ENCODE peak calls at places on chromosomes 6 and 20, in nine cellular contexts. S is OCI-LY7, G is HCT116, A is SK-N-SH, X is hepatocyte, K is GM23248, F is PC-3, U is MM.1S, C is GM23338. Q is an unnamed sample.

GRCh38 chr6:135796884-135797283 is 54.6 kb upstream of the PDE7B start:
- DNase-seq in G (no peak), A (peak; percentile 25), K (peak; percentile 14), U (no peak), S (no peak), X (no peak), C (no peak), F (no peak), Q (no peak)

GRCh38 chr6:155080876-155081845 is 86.0 kb downstream of the TIAM2 start:
- DNase-seq in G (no peak), F (no peak), C (no peak), U (no peak), K (no peak), S (no peak), X (no peak), A (no peak), Q (peak; percentile 32)

GRCh38 chr6:133646021-133646682 is 242.8 kb upstream of the TCF21 start:
- DNase-seq in U (no peak), C (no peak), X (no peak), K (peak; percentile 80), G (no peak), S (no peak), F (peak; percentile 68), A (no peak), Q (no peak)

GRCh38 chr6:138972226-138972665 is 15.8 kb downstream of the REPS1 start:
- DNase-seq in U (no peak), X (no peak), F (peak; percentile 44), C (no peak), G (no peak), A (peak; percentile 42), K (peak; percentile 51), S (no peak), Q (no peak)

GRCh38 chr20:9581509-9581908 is 67.1 kb downstream of the LAMP5 start:
- DNase-seq in A (no peak), X (no peak), S (peak; percentile 1), C (no peak), F (no peak), K (no peak), U (no peak), G (no peak), Q (no peak)

GRCh38 chr6:4957521-4958231 is 46.2 kb downstream of the RPP40 start:
- DNase-seq in X (no peak), S (no peak), F (peak; percentile 39), A (no peak), G (no peak), K (peak; percentile 44), U (no peak), C (peak; percentile 80), Q (peak; percentile 44)

GRCh38 chr20:40650707-40651106 is 38.3 kb downstream of the MAFB start:
- DNase-seq in K (no peak), C (no peak), F (no peak), G (no peak), S (no peak), A (no peak), X (no peak), U (no peak), Q (no peak)

GRCh38 chr6:34560366-34561226 is 4.5 kb upstream of the SPDEF start:
- DNase-seq in K (peak; percentile 51), U (no peak), G (no peak), F (no peak), A (peak; percentile 66), X (peak; percentile 65), C (no peak), S (no peak), Q (no peak)

GRCh38 chr6:88952065-88952704 is 11.2 kb downstream of the RNGTT start:
- DNase-seq in S (no peak), K (peak; percentile 14), C (no peak), X (no peak), G (no peak), A (no peak), F (no peak), U (no peak), Q (no peak)

GRCh38 chr6:111052171-111052570 is 35.1 kb upstream of the SLC16A10 start:
- DNase-seq in A (no peak), K (no peak), C (no peak), U (no peak), X (no peak), F (no peak), G (no peak), S (no peak), Q (no peak)

GRCh38 chr6:111061493-111061892 is 25.8 kb upstream of the SLC16A10 start:
- DNase-seq in C (no peak), K (peak; percentile 13), S (no peak), U (no peak), F (no peak), X (no peak), G (no peak), A (no peak), Q (no peak)

GRCh38 chr6:111057074-111057752 is 30.1 kb upstream of the SLC16A10 start:
- DNase-seq in U (peak; percentile 40), K (peak; percentile 68), A (peak; percentile 48), C (peak; percentile 73), S (peak; percentile 55), F (peak; percentile 51), X (peak; percentile 63), G (peak; percentile 50), Q (peak; percentile 51)
- TF ChIP-seq EZH2phosphoT487 in U (no peak), K (no peak), A (no peak), C (no peak), S (no peak), F (no peak), X (no peak), G (no peak), Q (no peak)

DNA sequence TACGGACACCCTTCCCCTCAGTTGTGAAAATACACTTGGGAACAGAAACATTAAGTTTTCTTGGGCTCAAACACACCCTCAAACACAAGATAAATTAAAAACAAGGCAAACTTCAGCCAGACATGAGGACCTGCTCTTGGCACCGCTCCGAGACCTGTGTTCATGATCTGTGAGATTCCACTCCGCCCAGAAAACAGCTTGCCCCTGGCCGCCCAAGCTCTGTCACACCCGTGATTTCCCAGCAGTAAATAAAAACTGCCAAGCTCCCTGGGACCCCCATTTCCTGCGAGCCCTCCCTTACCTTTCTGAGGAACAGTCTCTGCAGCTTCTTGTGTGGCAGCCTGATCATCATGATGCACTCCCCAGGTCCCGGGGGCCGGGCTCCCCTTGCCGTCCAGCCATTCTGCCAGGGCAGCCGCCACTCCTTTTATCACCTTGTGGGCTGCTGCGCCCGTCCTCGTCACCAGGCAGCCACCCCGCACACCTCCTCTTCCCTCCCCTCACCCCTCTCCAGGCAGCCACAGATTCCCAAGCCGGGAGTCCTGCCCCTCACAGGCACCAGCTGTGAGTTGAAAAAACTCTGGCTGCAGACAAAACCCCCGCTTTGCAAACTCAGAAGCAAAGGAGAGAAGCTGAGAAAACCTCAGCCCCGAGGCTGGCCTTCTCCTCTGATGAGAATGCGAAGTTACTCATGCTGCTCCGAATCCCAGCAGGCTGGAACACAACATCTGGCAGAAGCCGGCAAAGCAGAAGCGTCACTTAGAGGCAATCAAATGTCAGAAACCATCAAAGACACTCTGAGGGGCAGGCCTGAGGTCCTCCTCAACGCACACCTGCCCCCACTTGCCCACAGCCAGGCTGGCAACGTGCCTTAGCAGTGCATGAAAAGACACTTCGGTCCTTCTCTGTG is 130.4 kb upstream of the RPS6KA2 start:
- DNase-seq in K (peak; percentile 75), X (peak; percentile 40), C (no peak), G (no peak), S (no peak), U (no peak), A (peak; percentile 60), F (no peak), Q (peak; percentile 51)
- TF ChIP-seq EZH2phosphoT487 in K (no peak), X (no peak), C (no peak), G (no peak), S (no peak), U (no peak), A (no peak), F (no peak), Q (no peak)

GRCh38 chr6:57069920-57070331 is 20.1 kb upstream of the ZNF451 start:
- DNase-seq in K (no peak), U (no peak), C (peak; percentile 67), A (no peak), F (no peak), X (no peak), S (no peak), G (no peak), Q (peak; percentile 19)

GRCh38 chr6:57069228-57069627 is 20.8 kb upstream of the ZNF451 start:
- DNase-seq in C (no peak), K (no peak), U (no peak), S (no peak), F (no peak), A (no peak), X (no peak), G (no peak), Q (no peak)

GRCh38 chr6:57063847-57064246 is 17.4 kb downstream of the KIAA1586 start:
- DNase-seq in K (no peak), C (no peak), X (no peak), G (no peak), A (no peak), U (no peak), S (no peak), F (no peak), Q (no peak)

GRCh38 chr6:57068066-57068465 is 21.6 kb downstream of the KIAA1586 start:
- DNase-seq in S (no peak), K (no peak), A (no peak), F (no peak), G (no peak), X (no peak), C (no peak), U (no peak), Q (no peak)

DNA sequence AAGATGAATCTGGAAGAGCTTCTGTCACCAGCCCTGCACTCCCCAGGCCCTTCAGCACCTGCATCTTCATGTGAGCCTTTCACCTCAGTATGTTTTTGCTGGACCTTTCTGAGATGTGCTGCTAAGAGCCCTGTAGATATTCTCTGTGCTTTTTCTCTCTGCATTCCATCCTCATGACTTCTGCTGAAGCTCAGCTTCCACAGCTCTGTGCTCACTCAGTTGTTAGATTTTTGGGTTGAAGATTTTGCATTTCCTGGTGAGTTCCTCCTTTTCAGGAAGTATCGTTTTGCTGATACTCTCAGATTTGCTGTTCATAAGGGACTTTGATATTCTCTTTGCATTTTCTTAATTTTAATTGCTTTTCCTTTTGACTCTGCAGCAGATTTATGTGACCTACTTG is 18.3 kb downstream of the KIAA1586 start:
- DNase-seq in A (no peak), U (no peak), G (no peak), S (no peak), X (no peak), F (no peak), K (peak; percentile 63), C (no peak), Q (no peak)
- TF ChIP-seq EZH2phosphoT487 in A (no peak), U (no peak), G (no peak), S (no peak), X (no peak), F (no peak), K (no peak), C (no peak), Q (no peak)

DNA sequence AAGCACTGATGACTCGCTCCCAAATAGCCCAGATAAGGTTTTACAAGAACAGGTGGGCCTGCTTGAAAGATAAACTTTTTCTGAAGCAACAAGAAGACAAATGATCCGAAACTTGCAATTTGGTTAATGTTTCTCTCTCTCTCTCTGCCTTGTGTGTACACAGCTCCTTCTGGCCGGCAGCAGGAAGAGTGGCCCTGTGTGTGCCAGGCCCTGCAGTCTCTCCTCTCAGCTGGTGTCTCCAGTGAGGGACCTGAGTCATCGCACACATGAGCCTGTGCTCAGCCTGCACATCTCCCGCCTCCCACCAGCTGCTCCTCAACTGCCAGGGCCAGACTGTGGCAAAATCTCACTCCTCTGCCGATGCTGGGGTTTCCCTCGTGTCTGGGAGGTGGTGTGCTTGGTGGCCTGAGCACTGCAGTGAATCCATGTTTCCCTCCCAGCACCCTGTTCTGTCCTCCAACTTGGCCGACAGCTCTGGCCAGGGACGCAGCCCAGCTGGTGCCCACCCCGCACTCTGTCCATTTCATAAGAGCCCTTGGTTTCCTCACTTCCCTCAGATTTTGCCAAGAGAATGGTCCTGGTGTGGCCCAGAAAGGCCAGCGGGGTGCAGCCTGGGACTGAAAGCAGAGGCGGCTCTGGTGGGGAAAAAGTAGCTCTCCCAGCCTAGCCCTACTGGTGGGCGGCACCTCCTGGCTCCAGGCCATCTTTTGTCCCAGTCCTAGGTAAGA is 49.4 kb downstream of the ERMARD start:
- DNase-seq in X (peak; percentile 83), K (peak; percentile 85), F (peak; percentile 64), G (peak; percentile 13), S (no peak), U (peak; percentile 58), C (no peak), A (no peak), Q (no peak)
- TF ChIP-seq EZH2phosphoT487 in X (no peak), K (no peak), F (no peak), G (no peak), S (no peak), U (no peak), C (no peak), A (no peak), Q (no peak)